ENCODE peak calls at places on chromosomes 13 and 19, in seven cellular contexts. E is mammary epithelial cell, I is aorta, Q is lower leg skin, L is LNCaP clone FGC, F is stomach, X is left lung. G is an unnamed sample.

GRCh38 chr13:100675660-100676129 is 1.1 kb upstream of the TMTC4 start:
- DNase-seq in E (no peak), I (no peak), Q (no peak), L (no peak), F (no peak), X (no peak), G (no peak)

GRCh38 chr19:11451942-11452813 is 16.7 kb downstream of the PRKCSH start:
- DNase-seq in E (no peak), I (no peak), Q (no peak), L (no peak), F (no peak), X (no peak), G (no peak)

GRCh38 chr19:46303702-46304397 is 7.0 kb downstream of the HIF3A start:
- DNase-seq in E (peak), I (peak), Q (peak), L (no peak), F (peak), X (peak), G (no peak)

GRCh38 chr13:100645382-100645781 is 29.2 kb downstream of the TMTC4 start:
- DNase-seq in E (no peak), I (no peak), Q (no peak), L (no peak), F (no peak), X (no peak), G (no peak)

GRCh38 chr13:40215747-40216146 is 450.7 kb downstream of the FOXO1 start:
- DNase-seq in E (no peak), I (no peak), Q (no peak), L (no peak), F (no peak), X (no peak), G (no peak)

GRCh38 chr19:56367829-56368711 is 25.3 kb downstream of the ZNF582 start:
- DNase-seq in E (peak), I (peak), Q (peak), L (peak), F (peak), X (peak), G (peak)

GRCh38 chr19:31725051-31725450 is 375.8 kb upstream of the TSHZ3 start:
- DNase-seq in E (no peak), I (no peak), Q (no peak), L (no peak), F (no peak), X (no peak), G (no peak)

GRCh38 chr13:106526748-106527488 is 8.5 kb downstream of the EFNB2 start:
- DNase-seq in E (no peak), I (no peak), Q (no peak), L (no peak), F (no peak), X (peak), G (no peak)

GRCh38 chr13:62321139-62321538 is 905.5 kb upstream of the PCDH20 start:
- DNase-seq in E (no peak), I (no peak), Q (no peak), L (no peak), F (no peak), X (no peak), G (no peak)

GRCh38 chr19:50896591-50897190 is 14.5 kb downstream of the KLK4 start:
- DNase-seq in E (peak), I (no peak), Q (peak), L (peak), F (no peak), X (no peak), G (peak)

GRCh38 chr19:19211499-19212432 is at the start of gene NCAN:
- DNase-seq in E (no peak), I (no peak), Q (no peak), L (no peak), F (no peak), X (no peak), G (no peak)

GRCh38 chr19:291561-292280 is 518 bp upstream of the PLPP2 start:
- DNase-seq in E (no peak), I (no peak), Q (no peak), L (no peak), F (peak), X (no peak), G (no peak)

GRCh38 chr19:288911-289310 is 2.3 kb downstream of the PLPP2 start:
- DNase-seq in E (no peak), I (no peak), Q (no peak), L (no peak), F (peak), X (no peak), G (no peak)

GRCh38 chr19:289651-290538 is 1.3 kb downstream of the PLPP2 start:
- DNase-seq in E (peak), I (no peak), Q (peak), L (peak), F (peak), X (no peak), G (peak)

GRCh38 chr19:292281-292884 is 1.2 kb upstream of the PLPP2 start:
- DNase-seq in E (no peak), I (no peak), Q (no peak), L (no peak), F (peak), X (no peak), G (no peak)

GRCh38 chr19:290539-291521 is at the start of gene PLPP2:
- DNase-seq in E (peak), I (no peak), Q (no peak), L (no peak), F (peak), X (no peak), G (peak)
- H3K4me3 ChIP-seq in E (peak), I (no peak), Q (peak), L (peak), F (peak), X (peak), G (peak)

DNA sequence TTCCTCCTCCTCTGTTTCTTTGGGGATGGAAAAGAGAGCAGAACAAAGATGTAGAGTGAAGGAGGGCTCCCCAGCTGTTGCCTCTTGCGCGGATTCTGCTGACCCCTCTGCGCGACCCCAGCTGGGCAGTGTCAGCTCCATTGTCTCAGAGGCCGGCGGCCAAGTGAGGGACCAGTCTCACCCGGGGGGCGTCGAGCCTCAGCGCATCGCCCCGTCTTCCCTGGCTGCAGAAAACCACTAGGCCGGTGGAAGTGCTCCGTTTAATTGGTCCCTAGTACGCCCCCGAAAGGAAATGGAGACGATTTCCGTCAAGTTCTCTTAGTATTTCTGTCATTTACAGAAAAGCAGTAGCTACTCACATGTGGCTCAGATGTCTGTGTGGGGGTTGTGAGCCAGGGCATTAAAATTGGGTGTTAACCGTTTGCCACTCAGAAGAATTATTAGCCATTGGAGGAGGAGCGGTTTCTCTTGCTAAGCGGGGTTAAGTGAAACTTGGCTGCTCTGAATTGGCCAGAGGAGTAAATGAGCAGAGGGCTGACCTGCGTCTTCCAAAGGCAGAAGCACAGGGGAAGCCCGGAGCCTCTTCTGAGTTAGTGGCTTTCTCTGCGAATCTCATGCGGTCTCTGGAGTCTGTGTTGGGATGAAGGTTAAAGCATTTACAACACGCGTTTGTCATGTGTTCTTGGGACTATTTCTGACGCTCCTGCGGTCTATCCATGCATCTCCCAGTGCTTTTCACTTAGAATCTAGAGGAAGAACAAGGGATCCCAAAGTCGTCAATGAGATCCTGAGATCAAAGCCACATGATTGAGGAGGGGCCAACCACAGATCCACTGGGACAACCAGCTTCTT is 132.8 kb upstream of the MYO16 start:
- DNase-seq in E (no peak), I (no peak), Q (no peak), L (no peak), F (no peak), X (no peak), G (no peak)
- H3K4me3 ChIP-seq in E (no peak), I (no peak), Q (no peak), L (no peak), F (peak), X (peak), G (no peak)

GRCh38 chr19:35117791-35118190 is 2.2 kb downstream of the FXYD3 start:
- DNase-seq in E (no peak), I (peak), Q (no peak), L (no peak), F (peak), X (no peak), G (no peak)

GRCh38 chr19:35115538-35115951 is at the start of gene FXYD3:
- DNase-seq in E (no peak), I (no peak), Q (no peak), L (no peak), F (peak), X (no peak), G (no peak)

GRCh38 chr19:35117017-35117570 is 1.5 kb downstream of the FXYD3 start:
- DNase-seq in E (no peak), I (peak), Q (no peak), L (no peak), F (no peak), X (no peak), G (no peak)

GRCh38 chr19:35114656-35115537 is 726 bp upstream of the FXYD3 start:
- DNase-seq in E (peak), I (peak), Q (peak), L (no peak), F (peak), X (peak), G (peak)

DNA sequence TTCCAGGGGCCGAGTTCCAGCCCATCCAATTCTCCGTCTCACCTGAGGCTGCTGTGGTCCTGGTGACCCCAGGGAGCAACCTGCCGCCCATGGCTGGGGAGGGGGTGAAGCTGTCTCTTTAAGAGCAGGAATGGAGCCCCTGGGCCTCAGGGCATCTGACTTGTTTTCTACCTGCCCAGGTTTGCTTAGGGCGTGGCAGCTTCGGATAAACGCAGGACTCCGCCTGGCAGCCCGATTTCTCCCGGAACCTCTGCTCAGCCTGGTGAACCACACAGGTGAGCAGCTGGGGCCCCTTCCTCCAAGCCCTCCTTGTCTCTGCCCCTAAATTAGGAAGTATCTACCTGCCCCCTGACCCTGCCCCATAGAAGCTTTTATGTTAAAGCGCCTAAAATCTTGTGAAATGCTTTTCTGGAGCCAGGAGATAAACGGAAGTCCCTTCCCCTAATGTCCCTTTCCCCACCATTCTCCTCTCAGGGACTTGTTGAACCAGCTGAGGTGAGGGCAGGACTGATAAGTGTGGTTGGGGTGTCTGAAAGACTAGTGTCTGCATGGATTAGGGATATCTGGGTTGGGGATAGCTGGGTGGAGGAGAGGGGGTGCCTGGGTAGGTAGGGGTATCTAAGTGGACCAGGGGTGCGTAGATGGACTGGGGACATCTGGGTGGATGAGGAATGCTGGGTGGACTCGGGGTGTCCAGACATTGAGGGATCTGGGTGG is 620 bp downstream of the FXYD3 start:
- DNase-seq in E (peak), I (peak), Q (peak), L (peak), F (peak), X (no peak), G (peak)
- H3K4me3 ChIP-seq in E (peak), I (no peak), Q (peak), L (peak), F (peak), X (peak), G (peak)

DNA sequence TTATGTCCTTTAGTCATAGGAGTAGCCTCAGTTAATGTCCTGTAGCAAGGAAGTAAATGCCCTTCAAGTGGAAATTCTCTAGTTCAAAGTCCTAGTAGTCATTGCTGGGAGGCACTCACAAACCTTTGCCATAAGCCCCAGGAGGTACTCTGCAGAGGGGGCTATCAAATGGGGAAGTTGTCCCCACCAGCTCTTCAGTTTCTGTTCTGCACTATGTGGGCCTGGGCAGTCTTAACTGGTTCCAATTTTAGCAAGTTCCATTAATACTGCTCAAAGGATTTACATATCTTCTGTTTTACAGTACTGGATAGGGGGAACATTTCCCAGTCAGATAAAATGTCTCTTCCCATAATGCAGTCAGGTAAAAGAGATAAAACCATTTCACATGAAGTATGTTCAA is 101.3 kb downstream of the B3GLCT start:
- DNase-seq in E (no peak), I (no peak), Q (no peak), L (no peak), F (no peak), X (no peak), G (no peak)
- H3K4me3 ChIP-seq in E (no peak), I (no peak), Q (no peak), L (no peak), F (no peak), X (no peak), G (no peak)

GRCh38 chr13:77511552-77511951 is 24.0 kb upstream of the SCEL start:
- DNase-seq in E (no peak), I (no peak), Q (no peak), L (no peak), F (no peak), X (no peak), G (no peak)

GRCh38 chr13:77509221-77509620 is 26.3 kb upstream of the SCEL start:
- DNase-seq in E (no peak), I (no peak), Q (no peak), L (no peak), F (no peak), X (no peak), G (no peak)

GRCh38 chr13:77506874-77507273 is 28.6 kb upstream of the SCEL start:
- DNase-seq in E (no peak), I (no peak), Q (no peak), L (no peak), F (no peak), X (no peak), G (no peak)

GRCh38 chr13:77510156-77510555 is 25.4 kb upstream of the SCEL start:
- DNase-seq in E (no peak), I (no peak), Q (no peak), L (no peak), F (no peak), X (no peak), G (no peak)

GRCh38 chr13:77507931-77508776 is 27.4 kb upstream of the SCEL start:
- DNase-seq in E (peak), I (no peak), Q (no peak), L (no peak), F (no peak), X (no peak), G (peak)
- H3K4me3 ChIP-seq in E (no peak), I (no peak), Q (no peak), L (no peak), F (no peak), X (no peak), G (no peak)

GRCh38 chr19:33256266-33256665 is 30.6 kb upstream of the SLC7A10 start:
- DNase-seq in E (no peak), I (no peak), Q (no peak), L (no peak), F (no peak), X (no peak), G (no peak)

GRCh38 chr19:33260628-33261418 is 35.2 kb upstream of the SLC7A10 start:
- DNase-seq in E (no peak), I (peak), Q (no peak), L (no peak), F (no peak), X (peak), G (no peak)

GRCh38 chr19:33257828-33258227 is 32.2 kb upstream of the SLC7A10 start:
- DNase-seq in E (no peak), I (no peak), Q (no peak), L (no peak), F (no peak), X (no peak), G (no peak)

GRCh38 chr19:33261511-33262192 is 36.0 kb upstream of the SLC7A10 start:
- DNase-seq in E (no peak), I (no peak), Q (no peak), L (no peak), F (no peak), X (no peak), G (no peak)

GRCh38 chr19:33259532-33259931 is 33.9 kb upstream of the SLC7A10 start:
- DNase-seq in E (no peak), I (peak), Q (no peak), L (no peak), F (no peak), X (peak), G (no peak)
- H3K4me3 ChIP-seq in E (no peak), I (no peak), Q (no peak), L (no peak), F (no peak), X (no peak), G (no peak)

GRCh38 chr19:4059493-4059880 is 7.2 kb downstream of the ZBTB7A start:
- DNase-seq in E (no peak), I (no peak), Q (no peak), L (no peak), F (peak), X (no peak), G (no peak)
- H3K4me3 ChIP-seq in E (peak), I (no peak), Q (no peak), L (no peak), F (peak), X (no peak), G (no peak)

DNA sequence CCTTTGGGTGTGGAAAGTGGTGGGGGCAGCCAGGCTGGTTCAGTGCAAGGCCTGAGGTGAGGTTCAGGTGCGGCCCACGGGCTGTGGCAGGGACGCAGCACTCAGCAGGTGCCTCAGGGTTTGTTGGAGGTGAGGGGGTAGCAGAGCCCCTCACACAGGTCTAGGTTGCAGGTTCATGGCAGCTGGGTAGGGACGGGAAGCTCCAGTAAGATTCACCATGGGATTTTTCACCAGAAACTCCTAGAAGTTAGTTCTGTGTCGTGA is 14.0 kb downstream of the MCF2L start:
- DNase-seq in E (no peak), I (no peak), Q (no peak), L (no peak), F (no peak), X (no peak), G (no peak)
- H3K4me3 ChIP-seq in E (no peak), I (no peak), Q (no peak), L (no peak), F (peak), X (no peak), G (no peak)

DNA sequence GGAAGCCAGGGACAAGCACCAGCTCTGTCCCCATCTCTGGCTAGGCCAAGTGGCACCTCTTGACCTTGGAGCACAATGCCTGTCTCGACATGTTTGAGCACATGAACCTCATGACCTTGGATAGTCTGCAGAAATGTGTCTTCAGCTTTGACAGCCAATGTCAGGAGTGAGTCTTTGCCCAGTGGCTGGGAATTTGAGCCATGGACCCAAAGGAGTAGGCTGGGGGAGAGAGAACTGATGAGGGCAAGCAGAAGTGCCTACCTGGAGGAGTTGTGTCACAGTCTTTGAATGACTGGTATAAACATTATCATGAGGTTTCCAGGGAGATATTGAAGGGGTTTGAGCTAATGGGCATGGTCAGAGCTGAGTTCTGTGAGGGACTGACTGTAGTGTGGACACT is 6.7 kb upstream of the CYP4F12 start:
- DNase-seq in E (no peak), I (no peak), Q (no peak), L (no peak), F (no peak), X (no peak), G (no peak)
- H3K4me3 ChIP-seq in E (no peak), I (no peak), Q (no peak), L (no peak), F (no peak), X (no peak), G (no peak)